ENCODE peak calls at places on chromosomes 3 and 15, in seven cellular contexts. R, V, C, F, E, L and M are unnamed samples.

GRCh38 chr3:123809597-123809996 is 74.5 kb downstream of the MYLK start:
- DNase-seq in C (peak; percentile 52), E (no peak), R (peak; percentile 82), V (no peak), F (peak; percentile 80), L (no peak), M (no peak)

GRCh38 chr3:194404365-194405140 is 5.5 kb upstream of the GP5 start:
- DNase-seq in F (peak; percentile 62), R (peak; percentile 81), E (peak; percentile 58), C (no peak), V (no peak), L (peak; percentile 45), M (no peak)

GRCh38 chr15:87294854-87295253 is 961.7 kb downstream of the NTRK3 start:
- DNase-seq in R (no peak), C (no peak), F (no peak), L (no peak), V (no peak), E (no peak), M (no peak)

GRCh38 chr3:73298243-73299183 is 237.1 kb downstream of the EBLN2 start:
- DNase-seq in C (no peak), R (no peak), F (no peak), L (no peak), E (no peak), V (no peak), M (no peak)

GRCh38 chr3:33921608-33922007 is 123.2 kb downstream of the PDCD6IP start:
- DNase-seq in L (no peak), F (no peak), E (no peak), R (no peak), V (no peak), C (no peak), M (no peak)

GRCh38 chr3:130014526-130014925 is 40.0 kb downstream of the TRH start:
- DNase-seq in E (no peak), C (peak; percentile 42), L (peak; percentile 6), V (no peak), R (no peak), F (peak; percentile 45), M (no peak)

GRCh38 chr15:42456539-42456938 is 34.4 kb downstream of the ZNF106 start:
- DNase-seq in E (no peak), V (no peak), F (peak; percentile 17), R (peak; percentile 19), C (no peak), L (no peak), M (no peak)

GRCh38 chr3:116806351-116806750 is 96.8 kb downstream of the TUSC7 start:
- DNase-seq in F (no peak), R (no peak), C (no peak), L (no peak), V (no peak), E (no peak), M (no peak)

GRCh38 chr3:110384601-110385000 is 687.0 kb upstream of the NECTIN3 start:
- DNase-seq in R (peak; percentile 83), V (no peak), E (no peak), C (peak; percentile 24), F (peak; percentile 84), L (peak; percentile 89), M (no peak)

GRCh38 chr3:37308247-37308646 is 133.9 kb upstream of the LRRFIP2 start:
- DNase-seq in V (no peak), L (peak; percentile 41), R (peak; percentile 63), C (no peak), F (peak; percentile 17), E (peak; percentile 23), M (no peak)

GRCh38 chr15:90266485-90266884 is 1.0 kb downstream of the NGRN start:
- DNase-seq in L (peak; percentile 25), E (no peak), F (peak; percentile 39), C (no peak), V (no peak), R (peak; percentile 29), M (no peak)

GRCh38 chr3:11690863-11691833 is 47.4 kb upstream of the VGLL4 start:
- DNase-seq in L (no peak), E (no peak), F (peak; percentile 60), R (peak; percentile 61), V (no peak), C (no peak), M (no peak)

GRCh38 chr15:25052191-25052999 is 97.6 kb downstream of the SNRPN start:
- DNase-seq in R (no peak), E (no peak), L (no peak), F (no peak), C (no peak), V (no peak), M (no peak)

GRCh38 chr3:167066977-167067843 is 312.9 kb downstream of the ZBBX start:
- DNase-seq in V (no peak), L (no peak), F (no peak), C (no peak), R (no peak), E (no peak), M (no peak)

GRCh38 chr15:91263632-91264477 is 163.8 kb downstream of the SV2B start:
- DNase-seq in V (no peak), E (no peak), F (peak; percentile 9), L (no peak), C (no peak), R (no peak), M (peak; percentile 5)